ENCODE peak calls at places on chromosomes 7 and 10, in six cellular contexts. N, U, F, T, V and J are unnamed samples.

GRCh38 chr7:11212080-11212711 is 238.5 kb downstream of the PHF14 start:
- DNase-seq in N (peak; percentile 50), U (peak; percentile 50), F (no peak), T (peak; percentile 39), V (peak; percentile 29), J (peak; percentile 25)

GRCh38 chr7:30450983-30451497 is 27.5 kb downstream of the NOD1 start:
- DNase-seq in N (no peak), U (no peak), F (no peak), T (no peak), V (no peak), J (no peak)

GRCh38 chr7:43390601-43391000 is 192.3 kb upstream of the STK17A start:
- DNase-seq in N (no peak), U (no peak), F (no peak), T (no peak), V (no peak), J (no peak)

GRCh38 chr7:25665346-25665745 is 437.1 kb upstream of the NPVF start:
- DNase-seq in N (no peak), U (no peak), F (no peak), T (no peak), V (no peak), J (no peak)

GRCh38 chr7:130108809-130109208 is 38.5 kb downstream of the KLHDC10 start:
- DNase-seq in N (no peak), U (no peak), F (no peak), T (no peak), V (no peak), J (no peak)

GRCh38 chr10:84007482-84007881 is 131.8 kb upstream of the GHITM start:
- DNase-seq in N (no peak), U (no peak), F (no peak), T (no peak), V (no peak), J (no peak)

GRCh38 chr10:125082881-125083575 is 77.3 kb downstream of the CTBP2 start:
- DNase-seq in N (no peak), U (no peak), F (no peak), T (no peak), V (no peak), J (no peak)

GRCh38 chr7:74101061-74101681 is 17.6 kb downstream of the LIMK1 start:
- DNase-seq in N (no peak), U (no peak), F (no peak), T (no peak), V (peak; percentile 53), J (no peak)

GRCh38 chr10:110600487-110601101 is 33.1 kb downstream of the SMC3 start:
- DNase-seq in N (no peak), U (peak; percentile 23), F (no peak), T (peak; percentile 47), V (no peak), J (peak; percentile 23)

GRCh38 chr7:158495256-158495655 is 92.4 kb downstream of the PTPRN2 start:
- DNase-seq in N (no peak), U (no peak), F (no peak), T (no peak), V (no peak), J (no peak)

GRCh38 chr10:70549962-70550845 is 52.3 kb downstream of the PRF1 start:
- DNase-seq in N (peak; percentile 84), U (peak; percentile 81), F (no peak), T (peak; percentile 29), V (peak; percentile 65), J (peak; percentile 65)

GRCh38 chr7:30930621-30931020 is 19.0 kb downstream of the AQP1 start:
- DNase-seq in N (peak; percentile 36), U (no peak), F (peak; percentile 67), T (no peak), V (peak; percentile 6), J (peak; percentile 7)

GRCh38 chr10:49138361-49138891 is 4.6 kb upstream of the FAM170B start:
- DNase-seq in N (no peak), U (no peak), F (peak; percentile 69), T (peak; percentile 61), V (no peak), J (no peak)

GRCh38 chr10:84265378-84265777 is 20.5 kb downstream of the RGR start:
- DNase-seq in N (no peak), U (no peak), F (peak; percentile 40), T (no peak), V (no peak), J (no peak)

GRCh38 chr10:86397120-86397519 is 30.5 kb upstream of the GRID1 start:
- DNase-seq in N (no peak), U (no peak), F (peak; percentile 57), T (no peak), V (no peak), J (no peak)

GRCh38 chr10:124348801-124349200 is 69.9 kb downstream of the OAT start:
- DNase-seq in N (no peak), U (no peak), F (no peak), T (no peak), V (no peak), J (no peak)

GRCh38 chr7:3095046-3095445 is 51.4 kb upstream of the CARD11 start:
- DNase-seq in N (no peak), U (no peak), F (no peak), T (no peak), V (peak; percentile 73), J (no peak)

GRCh38 chr10:986881-987634 is 1.2 kb upstream of the GTPBP4 start:
- DNase-seq in N (no peak), U (no peak), F (no peak), T (peak; percentile 80), V (no peak), J (no peak)

GRCh38 chr10:93152136-93152535 is 78.4 kb downstream of the CYP26A1 start:
- DNase-seq in N (no peak), U (no peak), F (no peak), T (peak; percentile 79), V (no peak), J (no peak)

GRCh38 chr10:72875250-72876055 is 18.1 kb upstream of the OIT3 start:
- DNase-seq in N (no peak), U (no peak), F (no peak), T (peak; percentile 23), V (no peak), J (no peak)

GRCh38 chr10:86553213-86553612 is 31.6 kb upstream of the WAPL start:
- DNase-seq in N (no peak), U (no peak), F (no peak), T (no peak), V (no peak), J (no peak)

DNA sequence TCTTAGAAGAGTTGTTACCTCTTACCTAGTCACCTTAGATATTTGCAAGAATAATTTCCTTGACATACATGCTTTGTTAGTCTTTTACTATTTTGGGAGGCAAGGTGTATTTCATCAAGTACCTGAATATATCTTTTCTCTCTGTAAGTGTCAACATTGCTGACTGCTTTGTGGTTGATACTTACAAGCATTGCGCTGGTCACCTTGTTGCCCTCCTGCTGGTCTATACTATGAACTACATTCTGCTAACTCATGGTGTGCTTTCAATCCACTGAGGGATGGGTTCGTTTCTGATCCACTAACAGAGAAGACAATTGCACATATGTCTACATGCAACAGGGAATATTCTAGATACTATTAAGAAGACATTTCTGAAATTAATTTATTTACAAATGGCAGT is 837.8 kb upstream of the COBL start:
- DNase-seq in N (no peak), U (no peak), F (no peak), T (no peak), V (no peak), J (no peak)
- TF ChIP-seq CTCF in N (no peak), U (peak; percentile 35), F (no peak), T (no peak), V (no peak), J (peak; percentile 43)

GRCh38 chr10:53453196-53453595 is 680.6 kb upstream of the MBL2 start:
- DNase-seq in N (no peak), U (no peak), F (no peak), T (no peak), V (no peak), J (no peak)
- TF ChIP-seq CTCF in N (no peak), U (no peak), F (no peak), T (no peak), V (no peak), J (peak; percentile 36)

GRCh38 chr10:22218448-22218847 is 633 bp upstream of the EBLN1 start:
- DNase-seq in N (no peak), U (no peak), F (no peak), T (no peak), V (no peak), J (no peak)
- TF ChIP-seq CTCF in N (no peak), U (no peak), F (peak; percentile 40), T (no peak), V (no peak), J (peak; percentile 25)

GRCh38 chr10:132232981-132233380 is 46.2 kb downstream of the DPYSL4 start:
- DNase-seq in N (no peak), U (no peak), F (no peak), T (no peak), V (no peak), J (no peak)
- TF ChIP-seq CTCF in N (no peak), U (no peak), F (no peak), T (no peak), V (no peak), J (no peak)

DNA sequence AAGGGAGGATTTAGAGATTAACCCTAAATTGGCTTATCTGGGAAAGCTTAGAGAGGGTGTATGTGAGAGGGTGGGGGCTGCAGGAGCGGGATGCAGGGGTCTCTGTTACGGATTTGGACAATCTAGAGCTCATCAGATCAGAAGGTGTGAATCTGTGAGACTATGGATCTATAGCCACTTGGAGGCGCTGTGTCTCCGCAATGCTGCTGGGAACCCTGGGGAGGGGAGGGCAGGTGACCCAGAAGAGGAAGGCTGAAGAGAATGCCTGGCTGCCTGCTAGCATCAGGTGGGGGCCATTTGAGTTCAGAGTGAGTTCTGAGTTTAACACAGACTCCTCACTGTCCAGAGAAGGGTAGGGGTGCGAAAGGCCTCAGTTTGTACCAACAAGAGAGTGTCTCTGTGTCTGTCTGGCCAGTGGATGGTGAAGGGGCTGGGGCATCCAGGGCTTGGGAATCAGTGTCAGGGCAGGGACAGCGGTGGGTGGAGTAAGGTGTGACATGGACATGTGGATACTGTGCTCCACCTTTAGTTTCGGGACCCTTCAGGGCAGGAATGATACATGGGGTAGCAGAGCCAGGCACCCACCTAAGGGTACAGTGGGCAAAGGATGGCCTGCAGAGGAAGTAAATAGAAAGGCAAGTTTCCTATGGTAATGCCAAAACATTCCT is 187.3 kb upstream of the PRSS58 start:
- DNase-seq in N (no peak), U (peak; percentile 36), F (no peak), T (no peak), V (no peak), J (no peak)
- TF ChIP-seq CTCF in N (no peak), U (peak; percentile 33), F (no peak), T (peak; percentile 60), V (no peak), J (peak; percentile 38)